ENCODE peak calls at places on chromosomes 16 and 17, in four cellular contexts. One of them, this sample, is unnamed.

GRCh38 chr17:73231363-73231762 is 30.3 kb downstream of the CPSF4L start:
- DNase-seq in kidney tubule cell: peak
- DNase-seq in germinal center: peak
- DNase-seq in skeletal muscle cell: no peak
- DNase-seq in this sample: peak

GRCh38 chr17:77373298-77374169 is 232.8 kb downstream of the SEC14L1 start:
- DNase-seq in skeletal muscle cell: no peak
- DNase-seq in kidney tubule cell: peak
- DNase-seq in germinal center: peak
- DNase-seq in this sample: no peak

GRCh38 chr17:80080081-80080480 is 21.3 kb upstream of the GAA start:
- DNase-seq in kidney tubule cell: peak
- DNase-seq in germinal center: no peak
- DNase-seq in skeletal muscle cell: no peak
- DNase-seq in this sample: no peak

GRCh38 chr16:30722443-30722842 is 23.5 kb downstream of the SRCAP start:
- DNase-seq in germinal center: no peak
- DNase-seq in skeletal muscle cell: no peak
- DNase-seq in kidney tubule cell: no peak
- DNase-seq in this sample: no peak

GRCh38 chr17:15648384-15648783 is 28.9 kb upstream of the FBXW10B start:
- DNase-seq in germinal center: no peak
- DNase-seq in kidney tubule cell: no peak
- DNase-seq in skeletal muscle cell: no peak
- DNase-seq in this sample: peak

GRCh38 chr16:15552507-15552906 is 90.4 kb downstream of the MARF1 start:
- DNase-seq in skeletal muscle cell: no peak
- DNase-seq in germinal center: no peak
- DNase-seq in kidney tubule cell: no peak
- DNase-seq in this sample: no peak

GRCh38 chr16:67948015-67948414 is 4.1 kb upstream of the LCAT start:
- DNase-seq in kidney tubule cell: no peak
- DNase-seq in germinal center: no peak
- DNase-seq in skeletal muscle cell: no peak
- DNase-seq in this sample: peak

GRCh38 chr17:19718613-19719364 is 2.4 kb upstream of the SLC47A2 start:
- DNase-seq in skeletal muscle cell: no peak
- DNase-seq in germinal center: no peak
- DNase-seq in kidney tubule cell: no peak
- DNase-seq in this sample: no peak

GRCh38 chr16:86020971-86021370 is 122.0 kb downstream of the IRF8 start:
- DNase-seq in kidney tubule cell: no peak
- DNase-seq in skeletal muscle cell: no peak
- DNase-seq in germinal center: no peak
- DNase-seq in this sample: no peak

GRCh38 chr16:83458612-83459011 is 349.2 kb upstream of the HSBP1 start:
- DNase-seq in kidney tubule cell: peak
- DNase-seq in germinal center: peak
- DNase-seq in skeletal muscle cell: peak
- DNase-seq in this sample: peak

GRCh38 chr16:10646228-10646580 is 48.5 kb downstream of the TEKT5 start:
- DNase-seq in germinal center: no peak
- DNase-seq in kidney tubule cell: no peak
- DNase-seq in skeletal muscle cell: no peak
- DNase-seq in this sample: no peak

GRCh38 chr17:80992077-80992947 is 671 bp downstream of the CHMP6 start:
- DNase-seq in skeletal muscle cell: no peak
- DNase-seq in germinal center: peak
- DNase-seq in kidney tubule cell: no peak
- DNase-seq in this sample: no peak

GRCh38 chr17:58254803-58255202 is 16.4 kb downstream of the LPO start:
- DNase-seq in germinal center: no peak
- DNase-seq in kidney tubule cell: peak
- DNase-seq in skeletal muscle cell: no peak
- DNase-seq in this sample: no peak

GRCh38 chr17:82013341-82013740 is 9.3 kb downstream of the CENPX start:
- DNase-seq in skeletal muscle cell: no peak
- DNase-seq in kidney tubule cell: no peak
- DNase-seq in germinal center: no peak
- DNase-seq in this sample: peak